ENCODE peak calls at places on chromosomes 7 and 10, in nine cellular contexts. G is stomach; A is neural progenitor cell; T is GM23248; D is effector memory CD4-positive, alpha-beta T cell; I is H9; F is fibroblast of lung; K is endodermal cell; R is upper lobe of right lung. Q is an unnamed sample. For H3K4me1, the result is how much of the 10 kb centered on the place peaks cover.

GRCh38 chr7:40541336-40541735 is 406.5 kb downstream of the SUGCT start:
- DNase-seq in G (no peak), A (no peak), T (peak), D (no peak), I (no peak), F (peak), K (no peak), R (no peak), Q (no peak)

GRCh38 chr7:129764685-129765084 is 153.2 kb downstream of the NRF1 start:
- DNase-seq in G (no peak), A (no peak), T (no peak), D (no peak), I (no peak), F (no peak), K (no peak), R (no peak), Q (no peak)

GRCh38 chr10:31479752-31480151 is 160.7 kb downstream of the ZEB1 start:
- DNase-seq in G (no peak), A (no peak), T (peak), D (no peak), I (no peak), F (peak), K (no peak), R (no peak), Q (no peak)

GRCh38 chr10:97532935-97533671 is 34.4 kb downstream of the UBTD1 start:
- DNase-seq in G (no peak), A (peak), T (peak), D (no peak), I (peak), F (peak), K (peak), R (no peak), Q (no peak)

GRCh38 chr7:2903686-2904162 is 59.6 kb upstream of the GNA12 start:
- DNase-seq in G (no peak), A (no peak), T (peak), D (no peak), I (no peak), F (no peak), K (no peak), R (no peak), Q (no peak)

GRCh38 chr7:85521108-85521694 is 334.3 kb upstream of the SEMA3D start:
- DNase-seq in G (no peak), A (no peak), T (no peak), D (no peak), I (no peak), F (peak), K (no peak), R (no peak), Q (no peak)

GRCh38 chr10:26367771-26368170 is 70.4 kb upstream of the APBB1IP start:
- DNase-seq in G (peak), A (peak), T (peak), D (no peak), I (peak), F (no peak), K (peak), R (peak), Q (no peak)

GRCh38 chr7:40885503-40885902 is 750.7 kb downstream of the SUGCT start:
- DNase-seq in G (no peak), A (no peak), T (peak), D (no peak), I (no peak), F (peak), K (no peak), R (no peak), Q (no peak)

GRCh38 chr10:31315453-31315852 is 3.6 kb upstream of the ZEB1 start:
- DNase-seq in G (no peak), A (no peak), T (peak), D (no peak), I (no peak), F (peak), K (no peak), R (no peak), Q (no peak)

GRCh38 chr7:34849163-34849960 is 187.9 kb downstream of the DPY19L1 start:
- DNase-seq in G (no peak), A (no peak), T (peak), D (no peak), I (no peak), F (no peak), K (no peak), R (no peak), Q (no peak)

GRCh38 chr10:12091420-12091819 is 22.7 kb downstream of the DHTKD1 start:
- DNase-seq in G (no peak), A (no peak), T (no peak), D (no peak), I (no peak), F (no peak), K (no peak), R (no peak), Q (no peak)

GRCh38 chr7:142880886-142881505 is 4.5 kb downstream of the TRPV6 start:
- DNase-seq in G (peak), A (peak), T (peak), D (no peak), I (peak), F (peak), K (peak), R (peak), Q (no peak)

GRCh38 chr7:22331704-22332103 is 25.2 kb downstream of the RAPGEF5 start:
- DNase-seq in G (no peak), A (no peak), T (peak), D (no peak), I (no peak), F (no peak), K (no peak), R (no peak), Q (no peak)
- H3K4me1 ChIP-seq in G (under half), A (under half), T (under half), D (under half), I (under half), F (under half), K (under half), R (under half), Q (under half)

DNA sequence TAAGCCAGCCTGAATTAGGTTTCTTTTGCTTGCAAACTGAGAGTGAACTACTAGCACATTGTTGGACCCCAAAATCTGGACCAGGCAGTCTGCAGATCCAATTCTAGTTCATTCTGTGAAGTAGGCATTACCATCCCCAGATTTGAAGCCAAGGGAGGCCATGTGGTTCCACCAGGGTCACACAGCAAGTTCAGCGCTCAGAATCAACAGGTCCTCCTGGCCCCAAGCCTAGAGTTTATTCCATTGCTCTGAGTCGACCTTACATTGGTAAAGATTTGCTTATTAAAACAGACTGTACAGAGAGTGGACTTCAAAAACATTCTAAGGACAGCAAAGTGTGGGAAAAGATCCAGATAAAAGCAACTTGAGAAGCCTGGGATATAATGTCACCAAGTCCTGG is 50.9 kb downstream of the AFAP1L2 start:
- DNase-seq in G (no peak), A (no peak), T (no peak), D (no peak), I (no peak), F (no peak), K (no peak), R (no peak), Q (no peak)
- H3K4me1 ChIP-seq in G (under half), A (under half), T (under half), D (under half), I (under half), F (under half), K (under half), R (under half), Q (under half)

DNA sequence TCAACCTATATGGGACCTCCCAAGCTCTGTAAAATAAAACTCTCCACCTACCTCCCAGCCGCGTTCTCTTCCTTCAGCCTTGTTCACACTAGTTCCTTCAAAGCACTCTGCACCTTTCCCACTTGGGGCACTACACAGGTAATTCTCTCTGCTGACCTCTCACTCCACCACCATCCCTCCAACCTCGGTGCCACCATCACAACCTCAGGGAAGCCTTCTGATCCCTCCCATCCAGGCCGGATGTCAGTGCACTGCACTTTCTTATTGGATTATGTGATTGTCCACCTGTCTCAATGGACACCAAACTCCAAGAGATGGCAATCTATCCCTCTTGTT is 7.0 kb downstream of the LARP4B start:
- DNase-seq in G (no peak), A (no peak), T (no peak), D (no peak), I (peak), F (no peak), K (peak), R (no peak), Q (no peak)
- H3K4me1 ChIP-seq in G (under half), A (under half), T (under half), D (under half), I (under half), F (under half), K (under half), R (half or more), Q (under half)

GRCh38 chr10:32985781-32986350 is 27.8 kb upstream of the ITGB1 start:
- DNase-seq in G (no peak), A (no peak), T (peak), D (no peak), I (no peak), F (peak), K (no peak), R (no peak), Q (no peak)
- H3K4me1 ChIP-seq in G (under half), A (under half), T (half or more), D (under half), I (under half), F (under half), K (under half), R (under half), Q (under half)

DNA sequence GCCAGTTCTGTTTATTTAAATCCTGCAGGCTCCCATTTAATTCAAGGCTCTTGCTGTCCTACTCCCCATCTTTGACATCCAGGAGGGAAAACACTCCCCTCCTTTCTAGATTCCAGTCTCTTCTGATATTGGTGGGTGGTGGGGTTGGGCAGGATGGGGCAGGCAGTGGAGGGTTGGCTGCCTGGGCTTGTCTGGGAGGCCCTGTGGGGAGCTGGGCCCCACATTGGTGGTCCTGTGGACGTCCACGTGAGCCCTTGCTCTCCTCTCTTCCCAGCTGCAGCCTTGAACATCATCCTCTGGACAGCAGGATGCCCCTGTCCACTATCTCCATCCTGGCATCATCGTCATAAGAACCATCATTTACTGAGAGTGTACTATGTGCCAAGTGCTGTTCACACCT is 108.9 kb upstream of the PCBD1 start:
- DNase-seq in G (no peak), A (no peak), T (no peak), D (no peak), I (no peak), F (no peak), K (no peak), R (no peak), Q (no peak)
- H3K4me1 ChIP-seq in G (under half), A (under half), T (under half), D (under half), I (under half), F (under half), K (under half), R (under half), Q (under half)

GRCh38 chr7:15652776-15653290 is 33.6 kb downstream of the MEOX2 start:
- DNase-seq in G (no peak), A (no peak), T (no peak), D (no peak), I (no peak), F (peak), K (no peak), R (no peak), Q (no peak)
- H3K4me1 ChIP-seq in G (under half), A (under half), T (under half), D (under half), I (under half), F (under half), K (under half), R (under half), Q (under half)